ENCODE peak calls at places on chromosomes 7 and 10, in five cellular contexts. D is AG10803, E is brain microvascular endothelial cell, Z is suprapubic skin, C is thoracic aorta. A is an unnamed sample.

GRCh38 chr10:59905066-59905734 is 1.2 kb downstream of the CCDC6 start:
- DNase-seq in D (no peak), E (peak), Z (no peak), C (no peak), A (peak)

GRCh38 chr10:97089209-97089865 is 96.4 kb downstream of the SLIT1 start:
- DNase-seq in D (no peak), E (no peak), Z (no peak), C (no peak), A (no peak)

GRCh38 chr7:45646996-45647411 is 72.8 kb downstream of the ADCY1 start:
- DNase-seq in D (peak), E (peak), Z (peak), C (no peak), A (peak)

GRCh38 chr10:97542169-97543024 is 30.2 kb upstream of the ANKRD2 start:
- DNase-seq in D (peak), E (peak), Z (peak), C (peak), A (peak)

GRCh38 chr10:76086571-76087260 is 655.3 kb downstream of the LRMDA start:
- DNase-seq in D (peak), E (peak), Z (no peak), C (no peak), A (peak)

GRCh38 chr7:4725014-4725951 is 43.2 kb downstream of the FOXK1 start:
- DNase-seq in D (peak), E (peak), Z (peak), C (peak), A (peak)

GRCh38 chr7:4845740-4846142 is 16.1 kb downstream of the PAPOLB start:
- DNase-seq in D (peak), E (no peak), Z (peak), C (no peak), A (peak)

GRCh38 chr7:50607524-50608125 is 42.4 kb upstream of the DDC start:
- DNase-seq in D (no peak), E (no peak), Z (no peak), C (no peak), A (no peak)

GRCh38 chr7:130982160-130982638 is 248.2 kb upstream of the KLF14 start:
- DNase-seq in D (peak), E (no peak), Z (no peak), C (no peak), A (peak)

GRCh38 chr7:124992881-124993562 is 63.4 kb upstream of the POT1 start:
- DNase-seq in D (peak), E (peak), Z (no peak), C (peak), A (peak)

DNA sequence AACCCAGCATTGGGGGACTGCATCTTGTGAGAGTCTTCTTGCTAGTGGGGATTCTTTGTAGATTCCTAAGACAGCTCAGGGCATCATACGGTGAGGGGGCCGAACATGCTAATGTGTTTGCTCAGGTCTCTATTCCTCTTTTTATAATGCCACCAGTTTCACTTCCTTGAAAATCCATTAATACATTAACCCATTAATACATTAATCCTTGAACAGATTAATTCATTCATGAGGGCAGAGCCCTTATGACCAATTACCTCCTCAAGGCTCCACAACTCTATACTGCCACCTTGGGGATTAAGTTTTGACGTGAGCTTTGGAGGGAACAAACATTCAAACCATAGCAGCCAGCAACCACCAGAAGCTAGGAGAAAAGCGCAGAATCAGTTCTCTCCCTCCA is 67.2 kb upstream of the POT1 start:
- DNase-seq in D (peak), E (no peak), Z (no peak), C (no peak), A (no peak)
- TF ChIP-seq CTCF in D (no peak), E (peak), Z (no peak), C (no peak), A (peak)

GRCh38 chr7:22550514-22551010 is 50.6 kb upstream of the STEAP1B start:
- DNase-seq in D (no peak), E (no peak), Z (no peak), C (no peak), A (no peak)

GRCh38 chr7:22549051-22549450 is 49.1 kb upstream of the STEAP1B start:
- DNase-seq in D (no peak), E (no peak), Z (no peak), C (no peak), A (no peak)

GRCh38 chr7:22548313-22548712 is 48.3 kb upstream of the STEAP1B start:
- DNase-seq in D (no peak), E (no peak), Z (no peak), C (no peak), A (no peak)

GRCh38 chr7:22551768-22552513 is 52.0 kb upstream of the STEAP1B start:
- DNase-seq in D (no peak), E (no peak), Z (no peak), C (no peak), A (no peak)

DNA sequence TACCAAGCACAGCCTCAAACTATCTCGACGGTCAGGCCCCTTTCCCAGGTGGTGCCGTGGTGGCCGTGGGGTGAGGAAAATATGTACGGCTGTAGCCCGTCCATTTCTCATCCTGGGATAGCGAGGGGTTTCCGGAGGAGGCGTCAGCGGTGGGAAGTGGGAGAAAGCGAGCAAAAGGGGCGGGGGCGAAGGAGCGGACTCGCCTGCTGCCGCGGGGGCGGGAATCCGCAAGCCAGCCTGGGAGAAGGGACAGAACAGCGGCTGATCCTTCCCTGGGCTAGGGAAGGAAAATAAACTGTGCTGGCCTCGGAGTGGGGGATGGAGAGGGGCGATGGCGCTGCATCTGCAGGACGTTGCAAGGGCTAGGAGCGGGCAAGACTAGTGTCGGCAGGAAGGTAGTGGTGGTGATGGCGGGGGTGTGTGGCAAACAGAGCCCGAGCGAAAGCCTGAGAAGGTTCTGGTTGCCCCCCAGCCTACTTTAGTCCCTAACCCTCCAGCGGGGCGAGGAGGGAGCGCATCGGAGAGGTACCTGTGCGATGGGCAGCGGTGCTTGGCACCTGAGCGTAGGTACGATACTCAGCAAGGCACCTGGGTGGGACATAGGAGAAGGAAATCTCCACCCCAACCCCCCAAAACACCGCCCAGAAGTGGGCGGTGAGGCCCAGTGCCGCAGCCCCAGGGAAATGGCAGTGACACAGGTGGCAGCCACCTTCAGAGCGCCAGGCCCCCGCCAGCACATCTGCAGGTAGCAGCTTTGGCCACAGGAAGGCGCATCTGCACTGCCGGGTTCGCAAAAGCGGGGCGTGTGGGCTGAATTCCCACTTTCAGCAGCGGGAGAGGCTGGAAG is 49.9 kb upstream of the STEAP1B start:
- DNase-seq in D (no peak), E (peak), Z (no peak), C (no peak), A (no peak)
- TF ChIP-seq CTCF in D (peak), E (peak), Z (peak), C (peak), A (peak)

GRCh38 chr7:119172043-119172442 is 947.5 kb downstream of the ANKRD7 start:
- DNase-seq in D (no peak), E (no peak), Z (no peak), C (no peak), A (no peak)

GRCh38 chr7:119177863-119178262 is 953.4 kb downstream of the ANKRD7 start:
- DNase-seq in D (no peak), E (no peak), Z (no peak), C (no peak), A (no peak)

GRCh38 chr7:119175916-119176627 is 951.6 kb downstream of the ANKRD7 start:
- DNase-seq in D (peak), E (peak), Z (no peak), C (no peak), A (peak)
- TF ChIP-seq CTCF in D (peak), E (peak), Z (peak), C (peak), A (peak)

DNA sequence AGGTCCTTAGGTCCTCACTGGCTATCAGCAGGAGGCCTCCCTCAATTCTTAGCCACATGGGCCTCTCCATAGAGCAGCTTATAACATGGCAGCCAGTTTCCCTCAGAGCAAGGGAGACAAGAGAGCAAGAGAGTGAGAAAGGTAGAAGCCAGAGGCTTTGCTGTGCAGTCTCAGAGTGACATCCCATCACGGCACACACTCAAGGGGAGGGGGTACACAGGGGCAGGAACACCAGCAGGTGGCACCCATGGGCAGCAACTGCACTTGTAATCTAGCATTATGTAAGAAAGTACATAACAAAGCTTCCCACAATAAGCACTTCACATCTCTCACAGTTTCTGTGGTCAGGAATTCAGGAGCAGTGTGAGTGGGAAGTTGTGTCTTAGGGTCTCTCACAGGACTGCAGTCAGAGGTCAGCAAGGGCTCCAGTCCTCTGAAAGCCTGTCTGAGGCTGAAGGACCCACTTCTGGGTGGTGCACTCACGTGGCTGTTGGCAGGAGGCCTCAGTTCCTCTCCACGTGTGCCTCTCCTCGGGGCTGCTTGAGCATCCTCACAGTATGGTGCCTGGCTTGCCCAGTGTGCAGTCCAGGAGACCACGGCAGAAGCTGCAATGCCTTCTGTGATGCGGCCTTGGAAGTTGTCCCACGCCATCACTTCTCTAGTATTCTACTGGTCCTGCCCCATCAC is 159.4 kb downstream of the OAT start:
- DNase-seq in D (no peak), E (peak), Z (no peak), C (no peak), A (no peak)
- TF ChIP-seq CTCF in D (no peak), E (peak), Z (no peak), C (peak), A (peak)

GRCh38 chr10:70917635-70918034 is 29.3 kb upstream of the PCBD1 start:
- DNase-seq in D (no peak), E (no peak), Z (no peak), C (no peak), A (no peak)

GRCh38 chr10:70915806-70916205 is 27.4 kb upstream of the PCBD1 start:
- DNase-seq in D (no peak), E (no peak), Z (no peak), C (no peak), A (no peak)

GRCh38 chr10:70915206-70915605 is 26.8 kb upstream of the PCBD1 start:
- DNase-seq in D (no peak), E (no peak), Z (no peak), C (no peak), A (no peak)

GRCh38 chr10:70914316-70914864 is 26.0 kb upstream of the PCBD1 start:
- DNase-seq in D (no peak), E (no peak), Z (no peak), C (no peak), A (no peak)

DNA sequence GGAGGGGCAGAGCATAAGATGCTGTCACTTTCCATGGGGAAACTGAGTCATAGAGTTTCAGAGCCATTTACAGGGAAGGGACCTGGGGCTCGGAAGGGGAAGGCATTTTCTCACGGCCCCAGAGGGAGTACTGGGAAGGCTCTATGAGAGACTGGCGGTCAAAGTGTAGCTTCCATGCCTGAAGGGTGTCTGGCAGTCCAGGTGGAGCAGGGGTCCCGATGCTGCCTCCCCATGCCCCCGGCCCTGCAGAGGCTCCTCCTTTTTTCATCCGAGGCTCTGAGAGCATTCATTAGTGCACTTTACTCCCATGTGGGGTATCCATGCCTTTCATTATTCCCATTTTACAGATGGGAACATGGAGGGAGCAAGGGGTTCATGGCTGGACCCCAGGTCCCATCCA is 27.9 kb upstream of the PCBD1 start:
- DNase-seq in D (no peak), E (no peak), Z (no peak), C (no peak), A (no peak)
- TF ChIP-seq CTCF in D (no peak), E (no peak), Z (no peak), C (no peak), A (no peak)

A was measured in cardiac fibroblast.